ENCODE peak calls at places on chromosomes 7 and 10, in nine cellular contexts. S is PC-3; P is trophoblast cell; E is endodermal cell; V is lung; F is CD8-positive, alpha-beta memory T cell; U is neuronal stem cell; A is left lung; L is fibroblast of lung. W is an unnamed sample.

GRCh38 chr7:30888783-30889182 is 22.9 kb upstream of the AQP1 start:
- DNase-seq in F (no peak), V (peak; percentile 75), A (peak; percentile 55), L (peak; percentile 96), S (peak; percentile 74), U (no peak), P (peak; percentile 42), E (no peak), W (no peak)

GRCh38 chr7:149456770-149457421 is 4.0 kb downstream of the ZNF777 start:
- DNase-seq in L (peak; percentile 9), F (no peak), V (peak; percentile 22), S (peak; percentile 49), P (no peak), A (no peak), U (no peak), E (no peak), W (no peak)

GRCh38 chr10:129491123-129491734 is 24.2 kb downstream of the MGMT start:
- DNase-seq in F (no peak), L (peak; percentile 5), P (no peak), V (no peak), S (peak; percentile 12), U (no peak), A (no peak), E (no peak), W (no peak)

GRCh38 chr10:70575874-70576802 is 26.4 kb downstream of the PRF1 start:
- DNase-seq in E (no peak), S (peak; percentile 87), U (no peak), L (peak; percentile 80), F (no peak), V (peak; percentile 59), A (peak; percentile 78), P (no peak), W (peak; percentile 70)

GRCh38 chr7:39683216-39683845 is 60.0 kb downstream of the RALA start:
- DNase-seq in A (no peak), P (no peak), V (no peak), F (no peak), E (no peak), L (peak; percentile 72), U (no peak), S (no peak), W (no peak)

GRCh38 chr7:92590711-92591310 is 621 bp upstream of the FAM133B start:
- DNase-seq in S (no peak), L (no peak), A (no peak), E (no peak), F (no peak), U (no peak), V (no peak), P (no peak), W (no peak)

GRCh38 chr7:80552304-80552703 is 40.4 kb upstream of the GNAT3 start:
- DNase-seq in V (no peak), A (no peak), F (no peak), S (peak; percentile 76), L (peak; percentile 27), U (no peak), E (no peak), P (no peak), W (no peak)

GRCh38 chr7:19284596-19285300 is 139.5 kb upstream of the FERD3L start:
- DNase-seq in V (no peak), L (peak; percentile 62), F (no peak), E (no peak), A (no peak), S (peak; percentile 66), U (no peak), P (no peak), W (no peak)

GRCh38 chr7:10934292-10934691 is 39.4 kb upstream of the PHF14 start:
- DNase-seq in L (peak; percentile 76), E (no peak), S (no peak), P (no peak), U (no peak), A (no peak), F (no peak), V (no peak), W (no peak)

GRCh38 chr7:48176356-48176893 is 5.2 kb downstream of the ABCA13 start:
- DNase-seq in V (no peak), F (no peak), U (no peak), L (no peak), P (no peak), A (no peak), E (no peak), S (no peak), W (no peak)

GRCh38 chr7:154996756-154997155 is 6.2 kb downstream of the PAXIP1 start:
- DNase-seq in F (no peak), L (no peak), P (peak; percentile 62), E (peak; percentile 65), U (no peak), S (no peak), V (no peak), A (no peak), W (no peak)
- H3K36me3 ChIP-seq in F (peaks cover 5% of the 10 kb centered on the region), L (peaks cover 4% of the 10 kb centered on the region), P (peaks cover 26% of the 10 kb centered on the region), E (peaks cover 50% of the 10 kb centered on the region), U (peaks cover 82% of the 10 kb centered on the region), S (peaks cover 18% of the 10 kb centered on the region), V (no peaks in the 10 kb centered on the region), A (peaks cover 53% of the 10 kb centered on the region), W (peaks cover 62% of the 10 kb centered on the region)

GRCh38 chr7:120274482-120274881 is 1.5 kb downstream of the KCND2 start:
- DNase-seq in F (no peak), L (no peak), S (no peak), A (no peak), E (no peak), P (no peak), V (no peak), U (no peak), W (no peak)

GRCh38 chr7:120272261-120272895 is 597 bp upstream of the KCND2 start:
- DNase-seq in S (peak; percentile 66), F (no peak), E (peak; percentile 74), L (peak; percentile 45), P (peak; percentile 12), A (no peak), U (peak; percentile 26), V (no peak), W (peak; percentile 10)

GRCh38 chr7:120273476-120273975 is 551 bp downstream of the KCND2 start:
- DNase-seq in P (no peak), E (peak; percentile 86), U (peak; percentile 45), F (no peak), L (peak; percentile 22), V (no peak), A (no peak), S (peak; percentile 5), W (no peak)

GRCh38 chr7:120274899-120275298 is 1.9 kb downstream of the KCND2 start:
- DNase-seq in E (no peak), L (no peak), S (no peak), P (no peak), U (no peak), V (no peak), F (no peak), A (no peak), W (no peak)

GRCh38 chr7:120272896-120273475 is at the start of gene KCND2:
- DNase-seq in F (no peak), S (no peak), V (no peak), P (no peak), L (no peak), E (peak; percentile 80), U (peak; percentile 33), A (no peak), W (peak; percentile 9)
- H3K4me3 ChIP-seq in F (no peak within 1 kb of the TSS), S (peak within 1 kb of the TSS; percentile 72), V (peak within 1 kb of the TSS; percentile 37), P (peak within 1 kb of the TSS; percentile 72), L (peak within 1 kb of the TSS; percentile 56), E (peak within 1 kb of the TSS; percentile 80), U (peak within 1 kb of the TSS; percentile 62), A (peak within 1 kb of the TSS; percentile 32), W (no peak within 1 kb of the TSS)

DNA sequence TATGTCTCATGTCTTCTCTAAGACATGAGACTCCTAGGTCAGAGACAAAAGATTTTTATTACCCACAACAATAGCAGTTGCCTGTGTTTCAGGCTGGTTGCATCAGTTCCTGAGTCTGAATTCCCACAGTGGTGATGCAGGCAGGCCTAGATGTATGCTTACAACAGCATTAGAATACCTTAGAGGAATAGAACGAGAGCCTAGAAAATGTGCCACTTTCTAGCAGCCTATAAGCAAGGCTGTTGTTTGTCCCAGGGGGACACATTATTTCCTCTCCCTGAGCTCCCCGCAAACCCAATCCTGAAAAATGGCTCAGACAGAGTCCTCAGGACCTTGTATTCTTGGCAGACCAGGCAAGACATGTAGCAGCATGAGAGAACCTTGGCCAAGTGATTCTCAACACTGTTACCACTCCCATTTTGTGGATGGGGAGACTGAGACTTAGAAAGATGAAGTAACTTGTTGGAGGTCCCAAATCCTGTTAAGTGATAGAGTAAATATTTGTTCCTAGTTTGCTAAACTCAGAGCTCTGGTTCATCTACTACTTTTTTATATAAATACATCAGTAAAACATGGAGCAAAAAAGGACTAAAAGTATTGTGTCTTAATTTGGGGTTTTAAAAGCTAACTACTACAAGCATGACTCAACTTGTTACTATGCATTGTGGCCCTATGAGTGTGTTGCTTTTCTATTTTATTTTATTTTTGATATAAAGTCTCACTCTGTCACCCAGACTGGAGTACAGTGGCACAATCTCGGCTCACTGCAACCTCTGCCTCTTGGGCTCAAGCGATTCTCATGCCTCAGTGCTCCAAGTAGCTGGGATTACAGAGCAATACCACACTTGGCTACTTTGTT is 14.2 kb downstream of the VTI1A start:
- DNase-seq in F (no peak), E (no peak), L (peak; percentile 60), A (no peak), S (peak; percentile 29), P (no peak), U (no peak), V (no peak), W (no peak)
- H3K36me3 ChIP-seq in F (peaks cover 12% of the 10 kb centered on the region), E (peaks cover 42% of the 10 kb centered on the region), L (no peaks in the 10 kb centered on the region), A (peaks cover 41% of the 10 kb centered on the region), S (no peaks in the 10 kb centered on the region), P (peaks cover 4% of the 10 kb centered on the region), U (peaks cover 32% of the 10 kb centered on the region), V (peaks cover 15% of the 10 kb centered on the region), W (peaks cover 15% of the 10 kb centered on the region)

GRCh38 chr7:67022501-67022900 is 25.9 kb downstream of the TYW1 start:
- DNase-seq in L (no peak), P (no peak), S (no peak), V (no peak), F (no peak), A (no peak), U (no peak), E (no peak), W (no peak)
- H3K4me3 ChIP-seq in L (no peak overlapping the region), P (no peak overlapping the region), S (no peak overlapping the region), V (no peak overlapping the region), F (no peak overlapping the region), A (no peak overlapping the region), U (no peak overlapping the region), E (no peak overlapping the region), W (no peak overlapping the region)

DNA sequence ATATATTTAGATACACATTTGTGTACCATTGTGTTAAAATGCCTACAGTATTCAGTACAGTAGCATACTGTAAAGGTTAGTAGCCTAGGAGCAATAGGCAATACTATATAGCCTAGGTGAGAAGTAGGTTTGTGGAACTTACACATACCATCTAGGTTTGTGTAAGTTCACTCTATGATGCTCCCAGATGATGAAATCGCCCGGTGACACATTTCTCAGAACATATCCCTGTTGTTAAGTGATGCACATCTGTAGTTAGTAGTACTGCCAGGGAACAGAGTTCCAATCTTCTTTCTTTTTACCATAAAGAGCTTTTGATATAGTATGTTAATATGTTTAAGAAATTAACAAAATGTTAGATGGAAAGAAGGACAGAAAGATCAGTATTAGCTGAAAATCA is 138.2 kb downstream of the SNX13 start:
- DNase-seq in S (no peak), V (no peak), E (no peak), A (no peak), P (no peak), L (no peak), U (no peak), F (no peak), W (no peak)
- H3K36me3 ChIP-seq in S (peaks cover 14% of the 10 kb centered on the region), V (peaks cover 12% of the 10 kb centered on the region), E (peaks cover 28% of the 10 kb centered on the region), A (peaks cover 53% of the 10 kb centered on the region), P (no peaks in the 10 kb centered on the region), L (no peaks in the 10 kb centered on the region), U (peaks cover 37% of the 10 kb centered on the region), F (peaks cover 8% of the 10 kb centered on the region), W (peaks cover 4% of the 10 kb centered on the region)

W was measured in SJCRH30.